ENCODE peak calls at places on chromosome 3, in nine cellular contexts. J is transverse colon, T is dorsolateral prefrontal cortex, S is NT2/D1, F is uterus, I is NCI-H345, N is AG09309, O is NCI-H1694 treated with DMSO at 0.1 percent for 48 hours, V is mucosa of gallbladder. K is an unnamed sample.

GRCh38 chr3:123661973-123662372 is 77.1 kb upstream of the HACD2 start:
- DNase-seq in J (no peak), T (no peak), S (no peak), F (no peak), I (no peak), N (no peak), O (no peak), V (no peak), K (no peak)

GRCh38 chr3:162597221-162597620 is 1100.6 kb downstream of the OTOL1 start:
- DNase-seq in J (no peak), T (no peak), S (no peak), F (no peak), I (no peak), N (no peak), O (no peak), V (no peak), K (no peak)

GRCh38 chr3:14784087-14784596 is 34.6 kb upstream of the FGD5 start:
- DNase-seq in J (no peak), T (no peak), S (peak; percentile 80), F (no peak), I (peak; percentile 42), N (no peak), O (no peak), V (no peak), K (no peak)

GRCh38 chr3:154182322-154182922 is 61.2 kb downstream of the ARHGEF26 start:
- DNase-seq in J (no peak), T (no peak), S (no peak), F (no peak), I (no peak), N (no peak), O (no peak), V (no peak), K (no peak)

GRCh38 chr3:127734181-127734720 is 61.5 kb downstream of the ABTB1 start:
- DNase-seq in J (no peak), T (no peak), S (no peak), F (no peak), I (no peak), N (no peak), O (no peak), V (no peak), K (no peak)

GRCh38 chr3:13419356-13420050 is 619 bp downstream of the NUP210 start:
- DNase-seq in J (peak; percentile 41), T (peak; percentile 31), S (no peak), F (no peak), I (peak; percentile 24), N (no peak), O (no peak), V (peak; percentile 26), K (peak; percentile 32)

GRCh38 chr3:49536875-49537533 is 17.3 kb upstream of the BSN start:
- DNase-seq in J (no peak), T (no peak), S (no peak), F (no peak), I (no peak), N (no peak), O (no peak), V (no peak), K (no peak)

GRCh38 chr3:38548154-38548931 is 52.2 kb downstream of the EXOG start:
- DNase-seq in J (peak; percentile 2), T (no peak), S (no peak), F (no peak), I (no peak), N (no peak), O (no peak), V (no peak), K (no peak)

GRCh38 chr3:183857863-183858262 is 26.8 kb downstream of the PARL start:
- DNase-seq in J (no peak), T (no peak), S (no peak), F (no peak), I (no peak), N (no peak), O (no peak), V (no peak), K (no peak)